ENCODE peak calls at places on chromosomes 12 and 14, in five cellular contexts. One of them, this sample, is unnamed.

GRCh38 chr12:21500786-21501257 is 613 bp downstream of the RECQL start:
- DNase-seq in stomach: no peak
- DNase-seq in transverse colon: no peak
- DNase-seq in sigmoid colon: no peak
- DNase-seq in breast epithelium: no peak
- DNase-seq in this sample: no peak

GRCh38 chr12:51792417-51792816 is 56.1 kb downstream of the FIGNL2 start:
- DNase-seq in stomach: no peak
- DNase-seq in transverse colon: no peak
- DNase-seq in sigmoid colon: no peak
- DNase-seq in breast epithelium: no peak
- DNase-seq in this sample: no peak

GRCh38 chr12:14207946-14208612 is 157.4 kb upstream of the ATF7IP start:
- DNase-seq in stomach: peak
- DNase-seq in transverse colon: peak
- DNase-seq in sigmoid colon: no peak
- DNase-seq in breast epithelium: peak
- DNase-seq in this sample: no peak

GRCh38 chr12:111303531-111303930 is 65.4 kb downstream of the PHETA1 start:
- DNase-seq in stomach: no peak
- DNase-seq in transverse colon: no peak
- DNase-seq in sigmoid colon: no peak
- DNase-seq in breast epithelium: no peak
- DNase-seq in this sample: no peak

GRCh38 chr14:24366664-24367505 is 1.1 kb upstream of the NFATC4 start:
- DNase-seq in stomach: peak
- DNase-seq in transverse colon: peak
- DNase-seq in sigmoid colon: peak
- DNase-seq in breast epithelium: peak
- DNase-seq in this sample: peak

GRCh38 chr12:51246254-51246853 is 7.7 kb downstream of the DAZAP2 start:
- DNase-seq in stomach: no peak
- DNase-seq in transverse colon: peak
- DNase-seq in sigmoid colon: no peak
- DNase-seq in breast epithelium: no peak
- DNase-seq in this sample: no peak

GRCh38 chr12:113299619-113300237 is 35.2 kb downstream of the SLC8B1 start:
- DNase-seq in stomach: peak
- DNase-seq in transverse colon: peak
- DNase-seq in sigmoid colon: peak
- DNase-seq in breast epithelium: peak
- DNase-seq in this sample: no peak

GRCh38 chr14:67622675-67623074 is 3.0 kb downstream of the ARG2 start:
- DNase-seq in stomach: no peak
- DNase-seq in transverse colon: no peak
- DNase-seq in sigmoid colon: peak
- DNase-seq in breast epithelium: no peak
- DNase-seq in this sample: no peak

GRCh38 chr12:108629156-108629555 is 4.5 kb downstream of the SELPLG start:
- DNase-seq in stomach: no peak
- DNase-seq in transverse colon: peak
- DNase-seq in sigmoid colon: no peak
- DNase-seq in breast epithelium: no peak
- DNase-seq in this sample: no peak

GRCh38 chr14:72024043-72024407 is 91.8 kb downstream of the RGS6 start:
- DNase-seq in stomach: peak
- DNase-seq in transverse colon: peak
- DNase-seq in sigmoid colon: no peak
- DNase-seq in breast epithelium: no peak
- DNase-seq in this sample: no peak

GRCh38 chr12:132163911-132164288 is 19.6 kb downstream of the NOC4L start:
- DNase-seq in stomach: no peak
- DNase-seq in transverse colon: no peak
- DNase-seq in sigmoid colon: no peak
- DNase-seq in breast epithelium: no peak
- DNase-seq in this sample: no peak

GRCh38 chr12:53563452-53563851 is 56.2 kb upstream of the NPFF start:
- DNase-seq in stomach: no peak
- DNase-seq in transverse colon: no peak
- DNase-seq in sigmoid colon: no peak
- DNase-seq in breast epithelium: no peak
- DNase-seq in this sample: no peak
- TF ChIP-seq POLR2A in stomach: no peak
- TF ChIP-seq POLR2A in transverse colon: no peak
- TF ChIP-seq POLR2A in sigmoid colon: no peak
- TF ChIP-seq POLR2A in breast epithelium: no peak
- TF ChIP-seq POLR2A in this sample: no peak

DNA sequence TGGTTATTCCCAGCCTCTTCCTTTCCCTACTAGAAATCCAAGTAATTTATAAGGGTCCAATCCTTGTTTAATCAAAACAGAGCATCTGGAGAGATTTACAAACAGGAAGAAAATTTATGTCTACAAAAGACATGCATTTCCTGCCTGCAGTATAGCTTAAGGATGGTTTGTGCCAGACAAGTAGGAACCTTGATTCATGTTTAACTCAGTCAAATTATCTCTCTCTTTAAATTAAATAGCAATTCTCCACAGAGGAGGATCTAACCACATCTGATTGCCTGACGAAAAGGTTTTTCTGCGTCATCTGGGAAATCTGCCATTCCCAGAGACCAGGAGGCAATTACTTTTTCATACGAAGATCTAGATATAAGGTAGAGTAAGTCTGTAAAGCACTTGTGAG is 105.2 kb downstream of the ZFC3H1 start:
- DNase-seq in stomach: no peak
- DNase-seq in transverse colon: no peak
- DNase-seq in sigmoid colon: no peak
- DNase-seq in breast epithelium: no peak
- DNase-seq in this sample: no peak
- TF ChIP-seq POLR2AphosphoS5 in stomach: no peak
- TF ChIP-seq POLR2AphosphoS5 in transverse colon: no peak
- TF ChIP-seq POLR2AphosphoS5 in sigmoid colon: no peak
- TF ChIP-seq POLR2AphosphoS5 in breast epithelium: no peak
- TF ChIP-seq POLR2AphosphoS5 in this sample: no peak

DNA sequence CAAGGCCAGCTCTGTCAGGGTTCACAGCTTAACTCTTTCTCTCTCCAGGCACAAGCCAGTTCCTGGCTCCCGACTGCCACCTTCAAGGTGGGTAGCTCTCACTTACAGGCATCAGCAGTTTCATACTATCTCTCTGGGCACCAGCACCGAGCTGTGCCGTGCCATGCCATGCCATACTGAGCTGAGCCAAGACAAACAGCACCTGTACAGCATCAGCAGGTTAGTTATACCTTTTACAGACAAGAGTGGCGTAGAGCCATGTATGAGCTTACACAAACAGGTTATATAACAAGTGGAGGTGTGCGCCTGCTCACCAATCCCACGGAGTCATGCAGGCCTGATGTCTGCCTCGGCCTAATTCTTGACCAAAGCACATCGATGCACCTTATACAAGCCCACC is 1098.7 kb downstream of the AACS start:
- DNase-seq in stomach: peak
- DNase-seq in transverse colon: no peak
- DNase-seq in sigmoid colon: no peak
- DNase-seq in breast epithelium: no peak
- DNase-seq in this sample: no peak
- TF ChIP-seq POLR2A in stomach: no peak
- TF ChIP-seq POLR2A in transverse colon: no peak
- TF ChIP-seq POLR2A in sigmoid colon: no peak
- TF ChIP-seq POLR2A in breast epithelium: no peak
- TF ChIP-seq POLR2A in this sample: no peak

GRCh38 chr12:26799741-26800140 is 33.3 kb downstream of the ITPR2 start:
- DNase-seq in stomach: no peak
- DNase-seq in transverse colon: no peak
- DNase-seq in sigmoid colon: no peak
- DNase-seq in breast epithelium: no peak
- DNase-seq in this sample: no peak

GRCh38 chr12:26798013-26798412 is 35.0 kb downstream of the ITPR2 start:
- DNase-seq in stomach: no peak
- DNase-seq in transverse colon: no peak
- DNase-seq in sigmoid colon: no peak
- DNase-seq in breast epithelium: no peak
- DNase-seq in this sample: no peak

GRCh38 chr12:26800347-26800746 is 32.6 kb downstream of the ITPR2 start:
- DNase-seq in stomach: no peak
- DNase-seq in transverse colon: no peak
- DNase-seq in sigmoid colon: no peak
- DNase-seq in breast epithelium: no peak
- DNase-seq in this sample: no peak

GRCh38 chr12:26800858-26801257 is 32.1 kb downstream of the ITPR2 start:
- DNase-seq in stomach: no peak
- DNase-seq in transverse colon: no peak
- DNase-seq in sigmoid colon: no peak
- DNase-seq in breast epithelium: no peak
- DNase-seq in this sample: no peak

DNA sequence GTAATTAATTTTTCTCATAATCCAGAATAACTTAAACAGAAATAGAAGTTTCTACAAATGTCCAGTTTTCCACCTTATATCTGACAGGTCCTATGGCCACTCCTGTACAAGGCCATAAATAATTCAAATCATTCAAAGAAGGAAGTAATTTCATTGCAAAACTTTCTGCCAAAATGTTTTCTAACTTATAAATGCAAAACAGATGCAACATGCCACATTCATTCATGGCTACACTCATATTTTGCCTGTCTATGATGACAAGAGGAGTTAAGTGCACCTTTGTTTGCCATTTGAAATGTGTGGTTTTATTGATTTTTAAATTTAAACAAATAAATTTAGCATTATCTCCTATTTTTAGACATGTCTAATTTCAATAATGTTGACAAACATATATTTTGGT is 34.3 kb downstream of the ITPR2 start:
- DNase-seq in stomach: no peak
- DNase-seq in transverse colon: no peak
- DNase-seq in sigmoid colon: no peak
- DNase-seq in breast epithelium: no peak
- DNase-seq in this sample: no peak
- TF ChIP-seq POLR2AphosphoS5 in stomach: no peak
- TF ChIP-seq POLR2AphosphoS5 in transverse colon: no peak
- TF ChIP-seq POLR2AphosphoS5 in sigmoid colon: no peak
- TF ChIP-seq POLR2AphosphoS5 in breast epithelium: no peak
- TF ChIP-seq POLR2AphosphoS5 in this sample: no peak

DNA sequence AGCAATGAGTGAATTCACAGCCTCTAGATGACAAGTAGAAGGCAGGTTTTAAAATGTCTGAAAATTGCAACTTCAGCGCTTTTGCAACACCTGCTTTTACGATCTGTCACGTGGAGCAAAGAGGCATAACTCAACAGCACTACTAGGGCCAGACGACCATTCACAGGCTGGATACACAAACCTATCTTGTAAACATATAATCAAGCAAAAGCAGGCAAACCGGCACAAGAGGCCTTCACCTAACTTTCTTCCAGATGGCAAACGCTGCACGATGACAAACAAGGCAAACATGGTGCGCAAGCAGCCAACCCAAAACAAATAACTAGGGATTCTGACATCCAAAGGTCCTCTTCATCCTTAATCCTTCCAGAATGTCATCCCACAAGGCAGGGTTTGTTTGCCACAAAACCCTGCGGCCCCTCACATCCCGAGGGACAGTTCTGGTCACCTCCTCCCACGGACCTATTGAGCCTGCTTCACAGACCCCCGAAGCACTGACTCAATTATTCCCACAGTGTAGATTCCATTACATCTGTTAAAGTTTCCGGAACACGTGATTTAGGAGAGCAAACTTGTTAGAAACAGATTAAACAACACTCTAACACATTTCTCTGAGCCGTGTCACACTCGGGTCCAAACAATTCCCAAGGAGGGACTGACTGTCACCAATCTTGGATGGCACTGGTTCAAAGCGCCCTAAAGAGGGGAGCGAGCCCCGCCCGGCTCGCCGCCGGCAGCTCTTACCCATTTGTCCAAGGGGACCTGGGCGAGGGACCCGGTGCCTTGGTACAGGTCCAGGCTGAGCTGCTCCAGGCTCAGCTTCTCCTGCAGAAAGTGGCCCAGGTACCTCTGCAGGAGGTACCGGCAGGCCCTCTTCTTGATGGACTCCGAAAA is 823 bp downstream of the ATG2B start:
- DNase-seq in stomach: peak
- DNase-seq in transverse colon: peak
- DNase-seq in sigmoid colon: no peak
- DNase-seq in breast epithelium: peak
- DNase-seq in this sample: peak
- TF ChIP-seq POLR2A in stomach: no peak
- TF ChIP-seq POLR2A in transverse colon: peak
- TF ChIP-seq POLR2A in sigmoid colon: no peak
- TF ChIP-seq POLR2A in breast epithelium: no peak
- TF ChIP-seq POLR2A in this sample: peak

GRCh38 chr12:116323696-116324386 is 46.3 kb upstream of the MED13L start:
- DNase-seq in stomach: no peak
- DNase-seq in transverse colon: no peak
- DNase-seq in sigmoid colon: no peak
- DNase-seq in breast epithelium: no peak
- DNase-seq in this sample: no peak
- TF ChIP-seq POLR2AphosphoS5 in stomach: no peak
- TF ChIP-seq POLR2AphosphoS5 in transverse colon: no peak
- TF ChIP-seq POLR2AphosphoS5 in sigmoid colon: no peak
- TF ChIP-seq POLR2AphosphoS5 in breast epithelium: no peak
- TF ChIP-seq POLR2AphosphoS5 in this sample: no peak

GRCh38 chr12:79614730-79615129 is 76.0 kb downstream of the PAWR start:
- DNase-seq in stomach: no peak
- DNase-seq in transverse colon: no peak
- DNase-seq in sigmoid colon: no peak
- DNase-seq in breast epithelium: no peak
- DNase-seq in this sample: no peak

GRCh38 chr12:79615596-79616560 is 74.9 kb downstream of the PAWR start:
- DNase-seq in stomach: no peak
- DNase-seq in transverse colon: no peak
- DNase-seq in sigmoid colon: no peak
- DNase-seq in breast epithelium: no peak
- DNase-seq in this sample: no peak

GRCh38 chr12:79618848-79619404 is 71.8 kb downstream of the PAWR start:
- DNase-seq in stomach: no peak
- DNase-seq in transverse colon: no peak
- DNase-seq in sigmoid colon: no peak
- DNase-seq in breast epithelium: no peak
- DNase-seq in this sample: no peak

DNA sequence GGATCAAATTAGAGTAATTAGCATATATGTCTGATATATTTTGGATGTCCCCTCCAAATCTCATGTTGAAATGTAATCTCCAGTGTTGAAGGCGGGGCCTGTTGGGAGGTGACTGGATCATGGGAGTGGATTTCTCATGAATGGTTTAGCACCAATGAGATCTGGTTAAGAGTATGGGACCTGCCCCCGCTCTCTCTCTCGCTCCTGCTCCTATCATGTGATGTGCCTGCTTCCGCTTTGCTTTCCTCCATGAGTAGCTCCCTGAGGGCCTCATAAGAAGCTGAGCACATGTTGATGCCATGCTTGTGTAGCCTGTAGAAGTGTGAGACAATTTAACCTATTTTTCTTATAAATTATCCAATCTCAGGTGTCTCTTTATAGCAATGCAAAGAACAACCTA is 73.1 kb downstream of the PAWR start:
- DNase-seq in stomach: no peak
- DNase-seq in transverse colon: no peak
- DNase-seq in sigmoid colon: no peak
- DNase-seq in breast epithelium: no peak
- DNase-seq in this sample: no peak
- TF ChIP-seq POLR2A in stomach: no peak
- TF ChIP-seq POLR2A in transverse colon: no peak
- TF ChIP-seq POLR2A in sigmoid colon: no peak
- TF ChIP-seq POLR2A in breast epithelium: no peak
- TF ChIP-seq POLR2A in this sample: no peak

This sample was measured in GM12892.